ENCODE peak calls at places on chromosomes 13 and 19, in seven cellular contexts. R is iPS DF 6.9, N is A549, H is adrenal gland, C is osteoblast, K is heart right ventricle, L is ovary. E is an unnamed sample.

GRCh38 chr13:19864018-19864338 is 529 bp upstream of the ZMYM5 start:
- DNase-seq in R (no peak), N (peak), H (peak), C (peak), K (peak), L (peak), E (peak)

GRCh38 chr13:76791290-76791664 is 94.9 kb downstream of the KCTD12 start:
- DNase-seq in R (no peak), N (no peak), H (no peak), C (no peak), K (no peak), L (no peak), E (no peak)

GRCh38 chr13:75173457-75174356 is 308.3 kb downstream of the TBC1D4 start:
- DNase-seq in R (no peak), N (peak), H (no peak), C (no peak), K (no peak), L (no peak), E (no peak)

GRCh38 chr19:35887197-35887596 is 13.1 kb downstream of the NFKBID start:
- DNase-seq in R (no peak), N (no peak), H (no peak), C (no peak), K (no peak), L (no peak), E (no peak)

GRCh38 chr13:90968510-90968909 is 379.0 kb upstream of the MIR17HG start:
- DNase-seq in R (no peak), N (peak), H (no peak), C (no peak), K (no peak), L (no peak), E (peak)

GRCh38 chr13:25683662-25684370 is 312.0 kb downstream of the ATP8A2 start:
- DNase-seq in R (no peak), N (no peak), H (no peak), C (no peak), K (no peak), L (no peak), E (no peak)

GRCh38 chr19:21789761-21790160 is 22.4 kb upstream of the ZNF100 start:
- DNase-seq in R (no peak), N (no peak), H (no peak), C (no peak), K (no peak), L (no peak), E (no peak)

GRCh38 chr13:83753912-83754624 is 128.2 kb downstream of the SLITRK1 start:
- DNase-seq in R (no peak), N (no peak), H (no peak), C (no peak), K (no peak), L (no peak), E (no peak)

GRCh38 chr13:43405457-43405856 is 381.3 kb downstream of the ENOX1 start:
- DNase-seq in R (no peak), N (peak), H (no peak), C (peak), K (no peak), L (no peak), E (no peak)

GRCh38 chr19:39270091-39270871 is 2.1 kb downstream of the IFNL2 start:
- DNase-seq in R (no peak), N (peak), H (no peak), C (peak), K (no peak), L (no peak), E (no peak)

GRCh38 chr13:48564046-48564445 is 31.2 kb upstream of the RCBTB2 start:
- DNase-seq in R (no peak), N (no peak), H (no peak), C (peak), K (no peak), L (no peak), E (no peak)

GRCh38 chr19:46945668-46946067 is 74.0 kb upstream of the NPAS1 start:
- DNase-seq in R (no peak), N (no peak), H (no peak), C (no peak), K (no peak), L (peak), E (no peak)

GRCh38 chr19:57279418-57280164 is 694 bp upstream of the ZNF460 start:
- DNase-seq in R (peak), N (peak), H (peak), C (peak), K (peak), L (peak), E (peak)

GRCh38 chr13:35727881-35728280 is 251.4 kb upstream of the MAB21L1 start:
- DNase-seq in R (no peak), N (no peak), H (no peak), C (no peak), K (no peak), L (no peak), E (no peak)

GRCh38 chr19:18253716-18254115 is 20.5 kb downstream of the IQCN start:
- DNase-seq in R (no peak), N (no peak), H (no peak), C (peak), K (no peak), L (no peak), E (no peak)

GRCh38 chr19:38228491-38229439 is 4.7 kb upstream of the DPF1 start:
- DNase-seq in R (no peak), N (no peak), H (no peak), C (peak), K (no peak), L (no peak), E (peak)

GRCh38 chr19:43465468-43466120 is at the start of gene LYPD3:
- DNase-seq in R (no peak), N (no peak), H (peak), C (peak), K (no peak), L (peak), E (no peak)

GRCh38 chr19:48120505-48120904 is 9.9 kb upstream of the PLA2G4C start:
- DNase-seq in R (no peak), N (peak), H (no peak), C (no peak), K (no peak), L (no peak), E (no peak)

GRCh38 chr13:45331981-45332830 is 8.8 kb downstream of the TPT1 start:
- DNase-seq in R (no peak), N (peak), H (no peak), C (peak), K (no peak), L (no peak), E (no peak)

GRCh38 chr19:1668048-1668338 is 15.6 kb upstream of the TCF3 start:
- DNase-seq in R (no peak), N (no peak), H (no peak), C (no peak), K (no peak), L (no peak), E (no peak)

GRCh38 chr19:49749055-49749716 is 13.9 kb downstream of the TSKS start:
- DNase-seq in R (no peak), N (no peak), H (no peak), C (peak), K (no peak), L (no peak), E (no peak)

GRCh38 chr13:96988441-96988840 is 5.8 kb downstream of the OXGR1 start:
- DNase-seq in R (no peak), N (no peak), H (no peak), C (no peak), K (no peak), L (no peak), E (no peak)

GRCh38 chr19:51064534-51065220 is at the start of gene KLK13:
- DNase-seq in R (no peak), N (peak), H (no peak), C (peak), K (peak), L (no peak), E (no peak)

GRCh38 chr19:5083547-5083965 is 114.6 kb downstream of the KDM4B start:
- DNase-seq in R (no peak), N (no peak), H (no peak), C (no peak), K (peak), L (peak), E (no peak)

GRCh38 chr13:109610517-109610916 is 175.9 kb downstream of the IRS2 start:
- DNase-seq in R (peak), N (peak), H (no peak), C (no peak), K (peak), L (peak), E (no peak)

GRCh38 chr13:38417727-38418126 is 68.1 kb downstream of the UFM1 start:
- DNase-seq in R (peak), N (peak), H (no peak), C (no peak), K (no peak), L (no peak), E (no peak)

GRCh38 chr19:48499352-48500090 is 12.1 kb downstream of the LMTK3 start:
- DNase-seq in R (no peak), N (no peak), H (no peak), C (peak), K (no peak), L (no peak), E (no peak)

GRCh38 chr13:48264052-48264451 is 31.0 kb downstream of the ITM2B start:
- DNase-seq in R (no peak), N (no peak), H (no peak), C (no peak), K (no peak), L (no peak), E (no peak)

GRCh38 chr19:42132851-42133528 is 744 bp upstream of the POU2F2 start:
- DNase-seq in R (no peak), N (peak), H (peak), C (peak), K (peak), L (peak), E (peak)

GRCh38 chr19:38005224-38005614 is 98.2 kb downstream of the SIPA1L3 start:
- DNase-seq in R (no peak), N (no peak), H (no peak), C (no peak), K (peak), L (no peak), E (no peak)

GRCh38 chr19:35031072-35031881 is 1.0 kb downstream of the SCN1B start:
- DNase-seq in R (no peak), N (no peak), H (no peak), C (peak), K (no peak), L (peak), E (peak)

GRCh38 chr13:20161275-20161950 is 561 bp upstream of the GJA3 start:
- DNase-seq in R (no peak), N (no peak), H (no peak), C (no peak), K (no peak), L (no peak), E (peak)

GRCh38 chr19:46718934-46719551 is 2.1 kb upstream of the PRKD2 start:
- DNase-seq in R (no peak), N (no peak), H (no peak), C (peak), K (no peak), L (no peak), E (no peak)

GRCh38 chr19:29815231-29815630 is 3.4 kb downstream of the CCNE1 start:
- DNase-seq in R (no peak), N (no peak), H (no peak), C (no peak), K (no peak), L (no peak), E (no peak)

GRCh38 chr19:38417544-38418506 is 8.2 kb downstream of the RASGRP4 start:
- DNase-seq in R (no peak), N (peak), H (no peak), C (peak), K (peak), L (peak), E (no peak)

GRCh38 chr19:29260477-29261317 is 47.7 kb upstream of the UQCRFS1 start:
- DNase-seq in R (no peak), N (peak), H (peak), C (peak), K (no peak), L (no peak), E (no peak)

GRCh38 chr13:23620613-23621315 is 50.6 kb downstream of the TNFRSF19 start:
- DNase-seq in R (no peak), N (no peak), H (no peak), C (no peak), K (no peak), L (no peak), E (no peak)
- H3K27ac ChIP-seq in R (no peak), N (peak), H (no peak), C (peak), K (no peak), L (no peak), E (no peak)

DNA sequence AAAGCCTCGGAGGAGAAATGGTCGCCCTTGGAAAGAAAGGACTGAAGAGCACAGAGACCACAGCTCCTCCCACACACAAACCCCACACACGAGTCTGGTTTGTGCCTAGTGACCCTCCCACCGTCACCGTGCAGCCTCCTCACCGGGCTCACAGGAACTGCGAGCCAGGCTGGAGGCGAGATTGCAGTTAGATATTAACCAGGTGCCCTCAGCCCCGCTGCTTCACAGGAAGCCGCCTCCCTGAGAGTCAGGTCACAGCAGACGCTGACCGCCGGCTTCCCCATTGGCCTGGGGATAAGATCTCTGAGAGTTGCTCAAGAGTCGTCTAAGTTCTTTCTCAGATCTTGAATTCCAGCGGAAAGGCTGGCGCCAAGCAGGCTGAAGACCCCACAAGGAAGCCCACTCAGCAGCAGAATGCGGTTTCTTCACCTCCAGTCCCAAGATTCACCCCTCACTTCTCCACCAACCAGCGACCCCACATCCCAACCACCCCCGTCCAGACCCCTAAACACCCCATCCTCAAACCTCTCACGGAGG is 844 bp downstream of the ZNF44 start:
- DNase-seq in R (no peak), N (peak), H (peak), C (peak), K (peak), L (peak), E (no peak)
- H3K27ac ChIP-seq in R (no peak), N (peak), H (peak), C (peak), K (peak), L (peak), E (peak)

DNA sequence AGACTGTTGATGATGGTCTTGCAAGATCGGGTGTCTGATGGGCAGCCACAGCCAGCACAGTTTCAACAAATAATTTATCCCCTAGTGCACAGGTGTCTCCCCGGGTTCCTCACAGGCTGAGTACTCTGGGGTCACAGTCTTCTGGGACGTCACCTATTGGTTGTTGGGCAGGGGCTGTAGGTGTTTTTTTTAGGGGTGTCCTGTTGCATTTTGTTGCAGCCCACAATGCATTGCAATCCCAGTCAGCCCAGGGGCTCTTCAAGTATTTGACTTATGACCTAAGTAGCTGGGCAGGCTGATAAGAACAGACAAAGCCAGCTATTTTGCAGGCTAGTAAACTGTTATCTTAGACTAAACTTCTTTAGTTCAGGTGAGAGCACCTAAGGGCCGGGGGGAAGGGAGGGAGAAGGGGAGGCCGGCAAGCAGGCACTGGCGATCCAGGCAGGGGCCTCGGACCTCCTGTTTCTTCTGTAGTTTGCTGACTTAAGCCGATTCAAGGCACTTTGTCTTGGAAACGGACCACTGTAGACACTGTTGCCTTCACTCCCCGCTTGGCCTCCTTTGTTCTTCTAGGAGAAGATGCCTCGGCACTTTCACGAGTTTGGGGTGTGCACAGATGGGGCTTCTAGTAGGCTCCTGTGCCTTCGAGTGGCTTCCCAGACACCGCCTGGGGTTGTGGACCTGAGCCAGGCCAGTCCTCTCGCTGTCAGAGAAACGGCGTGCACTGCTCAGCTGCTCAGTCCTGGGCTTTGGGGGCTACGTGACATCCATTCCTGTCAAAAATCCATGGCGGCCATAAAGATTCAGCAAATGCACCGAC is 33.9 kb upstream of the GRTP1 start:
- DNase-seq in R (no peak), N (no peak), H (no peak), C (peak), K (no peak), L (no peak), E (peak)
- H3K27ac ChIP-seq in R (no peak), N (no peak), H (no peak), C (no peak), K (peak), L (no peak), E (no peak)

GRCh38 chr19:40703029-40703755 is 12.7 kb upstream of the NUMBL start:
- DNase-seq in R (no peak), N (no peak), H (no peak), C (no peak), K (no peak), L (no peak), E (no peak)
- H3K27ac ChIP-seq in R (no peak), N (peak), H (no peak), C (no peak), K (no peak), L (no peak), E (peak)

E was measured in caudate nucleus.